ENCODE peak calls at places on chromosomes 13 and 19, in ten cellular contexts. A is IMR-90; I is mammary epithelial cell; Y is WERI-Rb-1; M is naive thymus-derived CD4-positive, alpha-beta T cell; C is H9; H is coronary artery; K is upper lobe of left lung; P is brain microvascular endothelial cell; S is left lung. F is an unnamed sample.

GRCh38 chr13:23868521-23868920 is 20.7 kb downstream of the MIPEP start:
- DNase-seq in A (peak; percentile 95), I (peak; percentile 84), Y (no peak), M (no peak), C (no peak), H (no peak), K (no peak), P (peak; percentile 57), S (no peak), F (no peak)

GRCh38 chr13:26128676-26129075 is 76.9 kb upstream of the SHISA2 start:
- DNase-seq in A (no peak), I (peak; percentile 1), Y (no peak), M (no peak), C (no peak), H (no peak), K (no peak), P (no peak), S (no peak), F (no peak)

GRCh38 chr19:19444694-19445155 is 39.2 kb downstream of the GATAD2A start:
- DNase-seq in A (peak; percentile 36), I (no peak), Y (no peak), M (no peak), C (no peak), H (no peak), K (no peak), P (no peak), S (no peak), F (no peak)

GRCh38 chr13:48278806-48279205 is 24.7 kb upstream of the RB1 start:
- DNase-seq in A (no peak), I (no peak), Y (no peak), M (no peak), C (no peak), H (no peak), K (no peak), P (no peak), S (no peak), F (no peak)

GRCh38 chr13:75326173-75327131 is 155.5 kb downstream of the TBC1D4 start:
- DNase-seq in A (peak; percentile 53), I (peak; percentile 47), Y (no peak), M (peak; percentile 74), C (no peak), H (no peak), K (peak; percentile 34), P (peak; percentile 17), S (no peak), F (no peak)

GRCh38 chr13:110382830-110383229 is 75.7 kb downstream of the COL4A2 start:
- DNase-seq in A (no peak), I (no peak), Y (no peak), M (no peak), C (no peak), H (no peak), K (no peak), P (no peak), S (no peak), F (no peak)

GRCh38 chr13:24233351-24233901 is 72.9 kb downstream of the SPATA13 start:
- DNase-seq in A (peak; percentile 64), I (no peak), Y (no peak), M (no peak), C (no peak), H (no peak), K (no peak), P (peak; percentile 59), S (no peak), F (no peak)

GRCh38 chr19:18710986-18711751 is 27.7 kb downstream of the CRTC1 start:
- DNase-seq in A (peak; percentile 78), I (no peak), Y (no peak), M (no peak), C (no peak), H (no peak), K (peak; percentile 87), P (no peak), S (peak; percentile 62), F (no peak)

GRCh38 chr13:110044521-110045200 is 258.3 kb upstream of the IRS2 start:
- DNase-seq in A (peak; percentile 16), I (no peak), Y (no peak), M (no peak), C (no peak), H (no peak), K (no peak), P (no peak), S (no peak), F (no peak)

GRCh38 chr19:45960595-45961235 is 12.9 kb downstream of the NOVA2 start:
- DNase-seq in A (no peak), I (no peak), Y (peak; percentile 52), M (no peak), C (peak; percentile 87), H (no peak), K (peak; percentile 43), P (no peak), S (no peak), F (no peak)

GRCh38 chr19:21256722-21257121 is 72.5 kb downstream of the ZNF708 start:
- DNase-seq in A (peak; percentile 4), I (peak; percentile 43), Y (peak; percentile 22), M (no peak), C (no peak), H (no peak), K (no peak), P (peak; percentile 4), S (no peak), F (no peak)

GRCh38 chr19:40217921-40218890 is at the start of gene TTC9B:
- DNase-seq in A (no peak), I (peak; percentile 14), Y (peak; percentile 25), M (peak; percentile 58), C (peak; percentile 81), H (no peak), K (peak; percentile 89), P (no peak), S (no peak), F (no peak)

GRCh38 chr13:111058796-111059506 is 56.2 kb upstream of the ARHGEF7 start:
- DNase-seq in A (no peak), I (peak; percentile 14), Y (no peak), M (no peak), C (peak; percentile 49), H (no peak), K (no peak), P (peak; percentile 54), S (no peak), F (no peak)

GRCh38 chr13:33145667-33146066 is 129.4 kb downstream of the KL start:
- DNase-seq in A (no peak), I (no peak), Y (no peak), M (no peak), C (no peak), H (no peak), K (no peak), P (no peak), S (no peak), F (no peak)

GRCh38 chr19:11375143-11375948 is 880 bp downstream of the SWSAP1 start:
- DNase-seq in A (no peak), I (no peak), Y (peak; percentile 54), M (peak; percentile 78), C (peak; percentile 82), H (peak; percentile 83), K (peak; percentile 85), P (no peak), S (peak; percentile 77), F (no peak)

DNA sequence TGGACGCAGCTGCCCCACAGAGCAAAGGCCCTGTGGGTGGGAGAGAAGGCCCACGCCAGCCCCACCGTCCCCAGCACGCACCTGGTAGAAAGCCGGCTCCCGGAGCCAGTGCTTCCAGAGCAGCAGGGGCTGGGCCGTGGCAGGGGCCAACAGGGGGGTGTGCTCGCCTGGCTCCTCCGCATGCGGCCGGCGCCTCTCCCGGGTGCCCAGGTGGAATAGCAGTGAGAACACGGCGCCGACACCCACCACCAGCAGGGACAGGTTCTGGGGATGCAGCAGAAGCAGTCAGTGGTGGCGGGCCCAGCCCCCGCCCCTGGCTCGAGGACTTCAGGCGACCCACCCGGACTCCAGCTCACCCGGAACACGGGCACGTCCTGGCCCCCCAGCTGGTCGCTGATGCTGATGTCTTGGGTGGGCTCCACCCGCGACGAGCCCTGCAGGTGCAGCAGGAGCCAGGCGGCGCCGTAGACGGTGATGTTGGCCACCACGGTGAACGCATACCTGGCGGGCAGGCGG is 8.9 kb downstream of the TEKTIP1 start:
- DNase-seq in A (no peak), I (no peak), Y (no peak), M (no peak), C (no peak), H (no peak), K (peak; percentile 79), P (no peak), S (no peak), F (no peak)
- H3K27ac ChIP-seq in A (no peak overlapping the region), I (no peak overlapping the region), Y (no peak overlapping the region), M (no peak overlapping the region), C (no peak overlapping the region), H (no peak overlapping the region), K (no peak overlapping the region), P (no peak overlapping the region), S (no peak overlapping the region), F (no peak overlapping the region)

DNA sequence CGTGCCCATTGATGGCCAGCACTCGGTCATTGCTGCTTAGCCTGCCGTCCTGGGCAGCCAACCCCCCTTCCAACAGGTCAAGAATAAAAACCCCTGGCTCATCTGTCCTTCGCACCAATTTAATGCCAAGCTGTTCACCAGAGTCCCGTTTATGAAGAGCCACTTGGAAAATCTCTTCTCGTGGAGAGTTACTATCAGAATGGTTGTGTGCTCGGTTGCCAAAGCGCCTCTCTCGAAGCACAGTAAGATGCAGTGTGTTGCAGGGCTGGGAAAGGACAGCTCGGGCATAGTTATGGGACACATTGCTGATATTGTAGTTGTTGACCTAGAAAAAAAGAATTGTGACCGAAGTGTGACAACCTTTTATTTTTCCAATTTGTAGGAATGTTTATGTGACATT is 57.9 kb downstream of the LNX2 start:
- DNase-seq in A (no peak), I (no peak), Y (no peak), M (no peak), C (no peak), H (no peak), K (no peak), P (no peak), S (no peak), F (no peak)
- H3K27ac ChIP-seq in A (no peak overlapping the region), I (no peak overlapping the region), Y (no peak overlapping the region), M (no peak overlapping the region), C (no peak overlapping the region), H (no peak overlapping the region), K (no peak overlapping the region), P (no peak overlapping the region), S (no peak overlapping the region), F (no peak overlapping the region)

GRCh38 chr13:112980441-112980840 is 11.4 kb downstream of the MCF2L start:
- DNase-seq in A (no peak), I (no peak), Y (no peak), M (no peak), C (no peak), H (no peak), K (peak; percentile 54), P (no peak), S (no peak), F (no peak)
- H3K27ac ChIP-seq in A (no peak overlapping the region), I (no peak overlapping the region), Y (no peak overlapping the region), M (no peak overlapping the region), C (no peak overlapping the region), H (peak overlapping the region; percentile 51), K (peak overlapping the region; percentile 92), P (no peak overlapping the region), S (peak overlapping the region; percentile 13), F (no peak overlapping the region)

DNA sequence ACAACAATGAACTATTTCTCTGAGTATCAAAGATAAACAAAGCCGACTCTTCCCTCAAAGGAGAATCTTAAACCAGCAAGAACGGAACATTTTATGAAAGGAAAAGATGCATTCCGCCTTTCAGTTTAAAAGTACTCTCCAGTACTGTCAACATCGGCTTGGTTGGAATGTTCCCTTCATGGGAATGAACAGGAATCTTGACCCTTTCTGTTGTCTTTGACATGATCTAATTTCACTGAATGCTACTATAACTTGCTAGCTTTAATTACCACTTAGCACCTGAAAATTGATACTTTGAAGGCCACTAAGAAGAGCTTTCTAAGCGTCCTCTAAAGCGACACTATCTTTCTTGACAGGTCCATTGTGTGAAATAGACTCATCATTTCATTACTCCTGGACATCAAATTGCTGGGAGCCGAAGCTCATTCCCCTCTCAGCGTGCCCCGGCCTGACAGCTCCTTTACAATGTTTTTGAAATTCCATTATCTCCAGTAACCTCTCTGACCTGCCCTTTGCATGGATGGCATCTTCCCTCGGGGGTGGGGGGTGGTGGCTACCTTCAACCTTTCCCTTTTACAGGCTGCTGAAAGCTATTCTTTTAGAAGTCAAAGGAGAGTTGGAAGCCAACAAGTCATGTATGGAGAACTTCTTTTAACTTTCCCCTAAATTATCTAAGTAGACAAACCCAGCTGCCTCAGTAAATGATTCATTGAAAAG is 67.9 kb downstream of the EFNB2 start:
- DNase-seq in A (no peak), I (no peak), Y (no peak), M (no peak), C (no peak), H (peak; percentile 24), K (no peak), P (no peak), S (no peak), F (no peak)
- H3K27ac ChIP-seq in A (no peak overlapping the region), I (no peak overlapping the region), Y (no peak overlapping the region), M (no peak overlapping the region), C (no peak overlapping the region), H (no peak overlapping the region), K (no peak overlapping the region), P (peak overlapping the region; percentile 45), S (no peak overlapping the region), F (no peak overlapping the region)

F was measured in RWPE2.